ENCODE peak calls at places on chromosomes 13 and 19, in nine cellular contexts. S is memory B cell; E is SW480; A is neural crest cell; N is AG20443; G is ELF-1; Y is GM04504; D is stimulated activated CD4-positive, alpha-beta T cell treated with anti-CD3 and anti-CD28 coated beads, Interleukin-4, amount 100 ng/mL, for 1 hour; R is iris pigment epithelial cell. X is an unnamed sample.

GRCh38 chr13:60165391-60166099 is 1.8 kb upstream of the DIAPH3 start:
- DNase-seq in N (no peak), D (no peak), S (no peak), E (no peak), Y (no peak), R (no peak), G (peak), A (no peak), X (no peak)

GRCh38 chr13:40777166-40777956 is 6.4 kb upstream of the MRPS31 start:
- DNase-seq in A (peak), D (peak), S (peak), N (peak), G (peak), R (peak), E (peak), Y (no peak), X (peak)

GRCh38 chr13:44843403-44843802 is 145.9 kb downstream of the NUFIP1 start:
- DNase-seq in R (peak), D (no peak), G (no peak), E (peak), S (no peak), N (peak), Y (peak), A (no peak), X (no peak)

GRCh38 chr13:72163671-72164070 is 296.7 kb upstream of the DACH1 start:
- DNase-seq in G (no peak), E (no peak), R (no peak), D (no peak), A (no peak), N (no peak), Y (no peak), S (no peak), X (no peak)

GRCh38 chr19:49983645-49984229 is 22.8 kb upstream of the SIGLEC11 start:
- DNase-seq in Y (peak), S (peak), A (peak), G (peak), D (peak), E (peak), R (peak), N (peak), X (peak)

GRCh38 chr13:73403362-73404150 is 344.8 kb downstream of the KLF5 start:
- DNase-seq in A (no peak), E (no peak), N (no peak), R (peak), Y (no peak), G (no peak), D (no peak), S (no peak), X (no peak)

GRCh38 chr13:40221460-40222201 is 444.8 kb downstream of the FOXO1 start:
- DNase-seq in S (no peak), E (peak), D (no peak), G (no peak), Y (no peak), R (peak), A (no peak), N (peak), X (peak)

GRCh38 chr19:14410054-14410774 is 8.9 kb downstream of the DDX39A start:
- DNase-seq in E (no peak), R (no peak), N (no peak), S (no peak), D (no peak), A (no peak), Y (no peak), G (no peak), X (no peak)

GRCh38 chr13:113209880-113210421 is 538 bp downstream of the CUL4A start:
- DNase-seq in A (peak), Y (no peak), G (peak), E (peak), N (peak), R (peak), S (peak), D (peak), X (peak)

GRCh38 chr13:85819513-85819912 is 20.3 kb upstream of the SLITRK6 start:
- DNase-seq in S (no peak), N (no peak), A (no peak), G (no peak), Y (no peak), E (no peak), D (no peak), R (no peak), X (no peak)

GRCh38 chr13:28584873-28585317 is 74.0 kb upstream of the POMP start:
- DNase-seq in A (no peak), Y (peak), E (no peak), G (no peak), D (no peak), N (peak), R (peak), S (no peak), X (no peak)

GRCh38 chr19:36041831-36042230 is 9.2 kb upstream of the CLIP3 start:
- DNase-seq in E (peak), A (no peak), Y (peak), G (peak), S (no peak), N (peak), D (no peak), R (peak), X (no peak)

GRCh38 chr19:42422576-42423461 is 4.4 kb downstream of the LIPE start:
- DNase-seq in G (no peak), S (peak), N (peak), E (peak), Y (no peak), R (no peak), D (peak), A (peak), X (peak)

GRCh38 chr13:27673911-27674310 is 52.2 kb downstream of the POLR1D start:
- DNase-seq in G (no peak), R (no peak), N (no peak), D (no peak), E (no peak), A (no peak), Y (no peak), S (no peak), X (no peak)

GRCh38 chr13:110327036-110327790 is 20.1 kb downstream of the COL4A2 start:
- DNase-seq in A (no peak), R (peak), Y (no peak), G (no peak), S (no peak), E (no peak), N (no peak), D (no peak), X (no peak)

GRCh38 chr13:47945738-47946137 is 55.3 kb downstream of the SUCLA2 start:
- DNase-seq in Y (no peak), E (no peak), S (no peak), A (no peak), G (no peak), D (no peak), R (peak), N (peak), X (no peak)

GRCh38 chr13:48412100-48412556 is 785 bp downstream of the LPAR6 start:
- DNase-seq in A (no peak), G (peak), E (no peak), S (no peak), N (no peak), D (no peak), Y (no peak), R (no peak), X (no peak)

GRCh38 chr19:42074513-42075363 is 1.2 kb upstream of the ZNF574 start:
- DNase-seq in D (no peak), G (peak), Y (no peak), S (no peak), R (peak), A (no peak), N (peak), E (peak), X (peak)

GRCh38 chr13:27968316-27969072 is 621 bp downstream of the CDX2 start:
- DNase-seq in Y (no peak), R (no peak), N (no peak), A (no peak), D (no peak), E (peak), S (no peak), G (peak), X (no peak)

GRCh38 chr19:16061943-16062342 is 14.4 kb upstream of the TPM4 start:
- DNase-seq in D (no peak), R (no peak), G (no peak), N (no peak), A (no peak), E (no peak), Y (no peak), S (no peak), X (no peak)

X was measured in transverse colon.